ENCODE peak calls at places on chromosomes 7 and 10, in nine cellular contexts. T is AG04450; S is CD8-positive, alpha-beta memory T cell; B is substantia nigra; L is PC-9; U is neuronal stem cell; J is CD4-positive, CD25-positive, alpha-beta regulatory T cell; O is heart left ventricle; E is psoas muscle. H is an unnamed sample.

GRCh38 chr7:116689787-116690186 is 17.8 kb downstream of the MET start:
- DNase-seq in T (no peak), S (no peak), B (no peak), L (peak; percentile 67), U (no peak), J (no peak), O (no peak), E (no peak), H (no peak)

GRCh38 chr7:51430480-51431086 is 114.0 kb upstream of the COBL start:
- DNase-seq in T (no peak), S (no peak), B (peak; percentile 50), L (peak; percentile 60), U (peak; percentile 65), J (peak; percentile 42), O (peak; percentile 23), E (no peak), H (no peak)

GRCh38 chr7:35513828-35514227 is 181.1 kb downstream of the HERPUD2 start:
- DNase-seq in T (no peak), S (no peak), B (no peak), L (no peak), U (no peak), J (no peak), O (no peak), E (no peak), H (no peak)

GRCh38 chr10:25048463-25048862 is 32.1 kb downstream of the THNSL1 start:
- DNase-seq in T (no peak), S (no peak), B (peak; percentile 24), L (no peak), U (no peak), J (no peak), O (peak; percentile 24), E (no peak), H (no peak)

GRCh38 chr10:17516376-17516775 is 62.0 kb upstream of the ST8SIA6 start:
- DNase-seq in T (no peak), S (no peak), B (no peak), L (no peak), U (no peak), J (no peak), O (no peak), E (no peak), H (no peak)

GRCh38 chr7:19491821-19492452 is 216.9 kb downstream of the POLR1F start:
- DNase-seq in T (peak; percentile 8), S (no peak), B (no peak), L (peak; percentile 21), U (no peak), J (peak; percentile 13), O (no peak), E (no peak), H (no peak)

GRCh38 chr7:90719159-90719558 is 123.0 kb downstream of the CDK14 start:
- DNase-seq in T (no peak), S (no peak), B (no peak), L (no peak), U (no peak), J (no peak), O (no peak), E (no peak), H (no peak)

GRCh38 chr10:99654791-99655190 is 4.5 kb upstream of the ENTPD7 start:
- DNase-seq in T (no peak), S (no peak), B (no peak), L (peak; percentile 88), U (no peak), J (no peak), O (no peak), E (no peak), H (no peak)

GRCh38 chr7:5422324-5423271 is 1.0 kb downstream of the TNRC18 start:
- DNase-seq in T (no peak), S (no peak), B (no peak), L (no peak), U (no peak), J (no peak), O (no peak), E (no peak), H (no peak)

GRCh38 chr10:104336829-104337526 is 1.3 kb downstream of the ITPRIP start:
- DNase-seq in T (no peak), S (no peak), B (no peak), L (peak; percentile 57), U (no peak), J (no peak), O (no peak), E (no peak), H (no peak)

GRCh38 chr10:34081347-34081743 is 733.8 kb downstream of the PARD3 start:
- DNase-seq in T (no peak), S (no peak), B (no peak), L (no peak), U (no peak), J (no peak), O (no peak), E (no peak), H (no peak)

GRCh38 chr7:158662610-158663427 is 41.8 kb downstream of the NCAPG2 start:
- DNase-seq in T (no peak), S (peak; percentile 5), B (no peak), L (no peak), U (no peak), J (no peak), O (no peak), E (no peak), H (no peak)

GRCh38 chr10:108327706-108328105 is 1163.2 kb upstream of the SORCS1 start:
- DNase-seq in T (no peak), S (no peak), B (no peak), L (no peak), U (no peak), J (no peak), O (no peak), E (no peak), H (no peak)

GRCh38 chr7:137928626-137929025 is 73.3 kb downstream of the CREB3L2 start:
- DNase-seq in T (no peak), S (no peak), B (no peak), L (no peak), U (no peak), J (no peak), O (no peak), E (no peak), H (no peak)
- H3K27ac ChIP-seq in T (no peak overlapping the region), S (no peak overlapping the region), B (no peak overlapping the region), L (no peak overlapping the region), U (no peak overlapping the region), J (no peak overlapping the region), O (no peak overlapping the region), E (no peak overlapping the region), H (no peak overlapping the region)

GRCh38 chr10:30141366-30141886 is 82.0 kb upstream of the JCAD start:
- DNase-seq in T (no peak), S (no peak), B (no peak), L (no peak), U (no peak), J (no peak), O (no peak), E (no peak), H (no peak)
- H3K27ac ChIP-seq in T (no peak overlapping the region), S (no peak overlapping the region), B (no peak overlapping the region), L (no peak overlapping the region), U (no peak overlapping the region), J (no peak overlapping the region), O (no peak overlapping the region), E (no peak overlapping the region), H (no peak overlapping the region)

GRCh38 chr10:11667756-11668155 is 56.3 kb upstream of the USP6NL start:
- DNase-seq in T (no peak), S (no peak), B (no peak), L (no peak), U (no peak), J (no peak), O (no peak), E (no peak), H (no peak)

GRCh38 chr10:11673346-11674330 is 62.2 kb upstream of the USP6NL start:
- DNase-seq in T (no peak), S (no peak), B (no peak), L (no peak), U (no peak), J (no peak), O (no peak), E (no peak), H (no peak)

GRCh38 chr10:11672836-11673235 is 61.4 kb upstream of the USP6NL start:
- DNase-seq in T (no peak), S (no peak), B (no peak), L (no peak), U (no peak), J (no peak), O (no peak), E (no peak), H (no peak)

GRCh38 chr10:11670311-11670825 is 58.9 kb upstream of the USP6NL start:
- DNase-seq in T (no peak), S (no peak), B (no peak), L (no peak), U (no peak), J (no peak), O (no peak), E (no peak), H (no peak)

GRCh38 chr10:11668847-11669610 is 57.6 kb upstream of the USP6NL start:
- DNase-seq in T (no peak), S (no peak), B (no peak), L (no peak), U (no peak), J (no peak), O (no peak), E (no peak), H (no peak)
- H3K27ac ChIP-seq in T (no peak overlapping the region), S (no peak overlapping the region), B (no peak overlapping the region), L (no peak overlapping the region), U (no peak overlapping the region), J (no peak overlapping the region), O (no peak overlapping the region), E (no peak overlapping the region), H (no peak overlapping the region)

DNA sequence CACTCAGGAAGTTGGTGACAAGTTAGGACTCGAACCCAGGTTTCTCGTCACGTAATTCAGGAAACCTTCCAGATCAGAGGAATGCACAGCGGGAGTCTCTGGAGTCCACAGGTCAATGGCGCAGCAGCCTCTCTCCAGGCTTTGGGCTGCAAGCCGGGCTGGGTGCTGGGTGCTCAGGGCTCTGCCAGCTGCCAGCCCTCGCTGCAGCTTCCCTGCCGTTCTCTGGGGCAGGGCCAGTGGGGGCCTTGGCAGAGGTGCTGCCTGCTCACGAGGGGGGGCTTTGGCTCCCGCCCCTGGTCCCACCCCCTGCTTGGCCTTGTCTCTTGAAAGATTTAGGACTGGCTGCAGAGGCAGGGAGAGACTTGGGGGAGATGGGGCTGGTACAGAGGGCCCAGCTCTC is at the start of gene TACR2:
- DNase-seq in T (no peak), S (no peak), B (no peak), L (no peak), U (no peak), J (no peak), O (no peak), E (no peak), H (no peak)
- H3K27ac ChIP-seq in T (no peak within 1 kb of the TSS), S (no peak within 1 kb of the TSS), B (no peak within 1 kb of the TSS), L (no peak within 1 kb of the TSS), U (no peak within 1 kb of the TSS), J (no peak within 1 kb of the TSS), O (no peak within 1 kb of the TSS), E (no peak within 1 kb of the TSS), H (no peak within 1 kb of the TSS)